ENCODE peak calls at places on chromosomes 5 and 9, in seven cellular contexts. One of them, this sample, is unnamed.

GRCh38 chr5:128765448-128766061 is 199.7 kb upstream of the SLC27A6 start:
- DNase-seq in CD4-positive, alpha-beta T cell: no peak
- DNase-seq in stomach: no peak
- DNase-seq in heart left ventricle: no peak
- DNase-seq in AG04450: no peak
- DNase-seq in body of pancreas: no peak
- DNase-seq in caudate nucleus: no peak
- DNase-seq in this sample: no peak

GRCh38 chr5:179162351-179163235 is 102.4 kb downstream of the ZNF354C start:
- DNase-seq in heart left ventricle: peak
- DNase-seq in AG04450: no peak
- DNase-seq in body of pancreas: no peak
- DNase-seq in caudate nucleus: no peak
- DNase-seq in stomach: no peak
- DNase-seq in CD4-positive, alpha-beta T cell: no peak
- DNase-seq in this sample: no peak

GRCh38 chr5:141634720-141635119 is 1.9 kb downstream of the HDAC3 start:
- DNase-seq in caudate nucleus: no peak
- DNase-seq in heart left ventricle: no peak
- DNase-seq in body of pancreas: no peak
- DNase-seq in CD4-positive, alpha-beta T cell: no peak
- DNase-seq in AG04450: no peak
- DNase-seq in stomach: no peak
- DNase-seq in this sample: no peak

GRCh38 chr5:62691946-62692345 is 113.3 kb downstream of the LRRC70 start:
- DNase-seq in caudate nucleus: no peak
- DNase-seq in AG04450: no peak
- DNase-seq in stomach: no peak
- DNase-seq in CD4-positive, alpha-beta T cell: no peak
- DNase-seq in body of pancreas: no peak
- DNase-seq in heart left ventricle: no peak
- DNase-seq in this sample: no peak

GRCh38 chr9:92147030-92147853 is 32.0 kb upstream of the SPTLC1 start:
- DNase-seq in caudate nucleus: no peak
- DNase-seq in CD4-positive, alpha-beta T cell: no peak
- DNase-seq in heart left ventricle: peak
- DNase-seq in body of pancreas: peak
- DNase-seq in stomach: no peak
- DNase-seq in AG04450: peak
- DNase-seq in this sample: no peak

GRCh38 chr9:98351370-98351769 is 95.9 kb upstream of the TBC1D2 start:
- DNase-seq in stomach: no peak
- DNase-seq in body of pancreas: no peak
- DNase-seq in CD4-positive, alpha-beta T cell: no peak
- DNase-seq in caudate nucleus: no peak
- DNase-seq in AG04450: no peak
- DNase-seq in heart left ventricle: no peak
- DNase-seq in this sample: no peak

GRCh38 chr9:82247318-82247717 is 258.7 kb downstream of the SPATA31D1 start:
- DNase-seq in AG04450: no peak
- DNase-seq in stomach: no peak
- DNase-seq in body of pancreas: peak
- DNase-seq in heart left ventricle: no peak
- DNase-seq in CD4-positive, alpha-beta T cell: no peak
- DNase-seq in caudate nucleus: no peak
- DNase-seq in this sample: no peak

GRCh38 chr5:116672203-116672602 is 97.6 kb upstream of the SEMA6A start:
- DNase-seq in body of pancreas: no peak
- DNase-seq in caudate nucleus: no peak
- DNase-seq in heart left ventricle: no peak
- DNase-seq in AG04450: no peak
- DNase-seq in stomach: no peak
- DNase-seq in CD4-positive, alpha-beta T cell: no peak
- DNase-seq in this sample: no peak

GRCh38 chr5:133596049-133596448 is 16.3 kb downstream of the FSTL4 start:
- DNase-seq in heart left ventricle: no peak
- DNase-seq in caudate nucleus: no peak
- DNase-seq in AG04450: no peak
- DNase-seq in body of pancreas: no peak
- DNase-seq in stomach: no peak
- DNase-seq in CD4-positive, alpha-beta T cell: no peak
- DNase-seq in this sample: no peak

GRCh38 chr5:137629646-137630045 is 106.2 kb downstream of the KLHL3 start:
- DNase-seq in AG04450: no peak
- DNase-seq in caudate nucleus: no peak
- DNase-seq in body of pancreas: no peak
- DNase-seq in CD4-positive, alpha-beta T cell: no peak
- DNase-seq in heart left ventricle: no peak
- DNase-seq in stomach: no peak
- DNase-seq in this sample: no peak

GRCh38 chr5:141714542-141715303 is 32.7 kb upstream of the ARAP3 start:
- DNase-seq in body of pancreas: no peak
- DNase-seq in AG04450: no peak
- DNase-seq in CD4-positive, alpha-beta T cell: no peak
- DNase-seq in caudate nucleus: no peak
- DNase-seq in heart left ventricle: no peak
- DNase-seq in stomach: no peak
- DNase-seq in this sample: no peak

GRCh38 chr5:139689631-139690384 is 41.7 kb downstream of the CXXC5 start:
- DNase-seq in body of pancreas: peak
- DNase-seq in stomach: peak
- DNase-seq in CD4-positive, alpha-beta T cell: no peak
- DNase-seq in heart left ventricle: no peak
- DNase-seq in caudate nucleus: no peak
- DNase-seq in AG04450: no peak
- DNase-seq in this sample: no peak

GRCh38 chr9:88060746-88061145 is 77.5 kb downstream of the SPATA31C2 start:
- DNase-seq in body of pancreas: no peak
- DNase-seq in stomach: no peak
- DNase-seq in heart left ventricle: no peak
- DNase-seq in AG04450: no peak
- DNase-seq in caudate nucleus: no peak
- DNase-seq in CD4-positive, alpha-beta T cell: no peak
- DNase-seq in this sample: no peak

GRCh38 chr5:109876941-109877669 is 187.4 kb downstream of the MAN2A1 start:
- DNase-seq in body of pancreas: no peak
- DNase-seq in AG04450: no peak
- DNase-seq in stomach: no peak
- DNase-seq in CD4-positive, alpha-beta T cell: no peak
- DNase-seq in heart left ventricle: no peak
- DNase-seq in caudate nucleus: no peak
- DNase-seq in this sample: no peak

GRCh38 chr5:168988699-168989098 is 312.2 kb downstream of the SLIT3 start:
- DNase-seq in CD4-positive, alpha-beta T cell: no peak
- DNase-seq in AG04450: no peak
- DNase-seq in body of pancreas: no peak
- DNase-seq in stomach: no peak
- DNase-seq in heart left ventricle: no peak
- DNase-seq in caudate nucleus: no peak
- DNase-seq in this sample: no peak

GRCh38 chr5:143533978-143534763 is 130.7 kb upstream of the NR3C1 start:
- DNase-seq in body of pancreas: peak
- DNase-seq in stomach: no peak
- DNase-seq in AG04450: no peak
- DNase-seq in caudate nucleus: no peak
- DNase-seq in heart left ventricle: peak
- DNase-seq in CD4-positive, alpha-beta T cell: no peak
- DNase-seq in this sample: no peak

GRCh38 chr9:90502134-90502533 is 140.5 kb downstream of the DIRAS2 start:
- DNase-seq in CD4-positive, alpha-beta T cell: no peak
- DNase-seq in AG04450: no peak
- DNase-seq in stomach: no peak
- DNase-seq in heart left ventricle: no peak
- DNase-seq in caudate nucleus: no peak
- DNase-seq in body of pancreas: no peak
- DNase-seq in this sample: no peak

GRCh38 chr9:119588874-119589560 is 219.8 kb upstream of the BRINP1 start:
- DNase-seq in body of pancreas: no peak
- DNase-seq in CD4-positive, alpha-beta T cell: no peak
- DNase-seq in caudate nucleus: no peak
- DNase-seq in heart left ventricle: no peak
- DNase-seq in AG04450: no peak
- DNase-seq in stomach: no peak
- DNase-seq in this sample: no peak

GRCh38 chr5:59143926-59144333 is 561.1 kb downstream of the RAB3C start:
- DNase-seq in CD4-positive, alpha-beta T cell: no peak
- DNase-seq in AG04450: no peak
- DNase-seq in heart left ventricle: no peak
- DNase-seq in stomach: no peak
- DNase-seq in body of pancreas: no peak
- DNase-seq in caudate nucleus: no peak
- DNase-seq in this sample: no peak

GRCh38 chr9:18706648-18707047 is 232.7 kb downstream of the ADAMTSL1 start:
- DNase-seq in body of pancreas: no peak
- DNase-seq in AG04450: no peak
- DNase-seq in caudate nucleus: no peak
- DNase-seq in stomach: no peak
- DNase-seq in heart left ventricle: no peak
- DNase-seq in CD4-positive, alpha-beta T cell: no peak
- DNase-seq in this sample: no peak

GRCh38 chr9:127397722-127398647 is 1.0 kb downstream of the SLC2A8 start:
- DNase-seq in heart left ventricle: peak
- DNase-seq in body of pancreas: peak
- DNase-seq in stomach: peak
- DNase-seq in CD4-positive, alpha-beta T cell: no peak
- DNase-seq in AG04450: no peak
- DNase-seq in caudate nucleus: peak
- DNase-seq in this sample: peak

GRCh38 chr9:78239506-78239905 is 3.6 kb downstream of the CEP78 start:
- DNase-seq in body of pancreas: peak
- DNase-seq in AG04450: no peak
- DNase-seq in stomach: peak
- DNase-seq in caudate nucleus: no peak
- DNase-seq in heart left ventricle: no peak
- DNase-seq in CD4-positive, alpha-beta T cell: no peak
- DNase-seq in this sample: no peak

GRCh38 chr5:142202282-142202681 is 93.7 kb downstream of the NDFIP1 start:
- DNase-seq in stomach: no peak
- DNase-seq in AG04450: no peak
- DNase-seq in body of pancreas: no peak
- DNase-seq in CD4-positive, alpha-beta T cell: no peak
- DNase-seq in heart left ventricle: no peak
- DNase-seq in caudate nucleus: no peak
- DNase-seq in this sample: no peak

GRCh38 chr9:4657426-4658159 is 4.5 kb upstream of the PLPP6 start:
- DNase-seq in body of pancreas: peak
- DNase-seq in CD4-positive, alpha-beta T cell: no peak
- DNase-seq in stomach: peak
- DNase-seq in AG04450: no peak
- DNase-seq in caudate nucleus: no peak
- DNase-seq in heart left ventricle: no peak
- DNase-seq in this sample: no peak

GRCh38 chr9:4663956-4664355 is 1.9 kb downstream of the PLPP6 start:
- DNase-seq in CD4-positive, alpha-beta T cell: no peak
- DNase-seq in body of pancreas: no peak
- DNase-seq in caudate nucleus: no peak
- DNase-seq in heart left ventricle: no peak
- DNase-seq in stomach: no peak
- DNase-seq in AG04450: no peak
- DNase-seq in this sample: no peak

GRCh38 chr9:4662989-4663792 is 1.1 kb downstream of the PLPP6 start:
- DNase-seq in caudate nucleus: no peak
- DNase-seq in AG04450: no peak
- DNase-seq in heart left ventricle: peak
- DNase-seq in body of pancreas: peak
- DNase-seq in CD4-positive, alpha-beta T cell: no peak
- DNase-seq in stomach: no peak
- DNase-seq in this sample: no peak

GRCh38 chr9:4662108-4662988 is at the start of gene PLPP6:
- DNase-seq in stomach: peak
- DNase-seq in heart left ventricle: peak
- DNase-seq in caudate nucleus: peak
- DNase-seq in CD4-positive, alpha-beta T cell: peak
- DNase-seq in AG04450: no peak
- DNase-seq in body of pancreas: peak
- DNase-seq in this sample: peak

GRCh38 chr9:4661165-4662095 is 664 bp upstream of the PLPP6 start:
- DNase-seq in heart left ventricle: no peak
- DNase-seq in CD4-positive, alpha-beta T cell: no peak
- DNase-seq in body of pancreas: no peak
- DNase-seq in caudate nucleus: no peak
- DNase-seq in stomach: no peak
- DNase-seq in AG04450: no peak
- DNase-seq in this sample: no peak
- H3K27ac ChIP-seq in heart left ventricle: peak
- H3K27ac ChIP-seq in CD4-positive, alpha-beta T cell: peak
- H3K27ac ChIP-seq in body of pancreas: peak
- H3K27ac ChIP-seq in caudate nucleus: peak
- H3K27ac ChIP-seq in stomach: peak
- H3K27ac ChIP-seq in AG04450: no peak
- H3K27ac ChIP-seq in this sample: peak

GRCh38 chr5:74866653-74867162 is 521 bp upstream of the FAM169A start:
- DNase-seq in AG04450: no peak
- DNase-seq in body of pancreas: no peak
- DNase-seq in caudate nucleus: peak
- DNase-seq in CD4-positive, alpha-beta T cell: no peak
- DNase-seq in heart left ventricle: no peak
- DNase-seq in stomach: no peak
- DNase-seq in this sample: no peak
- H3K27ac ChIP-seq in AG04450: no peak
- H3K27ac ChIP-seq in body of pancreas: peak
- H3K27ac ChIP-seq in caudate nucleus: peak
- H3K27ac ChIP-seq in CD4-positive, alpha-beta T cell: no peak
- H3K27ac ChIP-seq in heart left ventricle: no peak
- H3K27ac ChIP-seq in stomach: no peak
- H3K27ac ChIP-seq in this sample: peak

GRCh38 chr5:8341416-8341815 is 472.5 kb downstream of the MTRR start:
- DNase-seq in CD4-positive, alpha-beta T cell: no peak
- DNase-seq in stomach: no peak
- DNase-seq in caudate nucleus: no peak
- DNase-seq in body of pancreas: no peak
- DNase-seq in heart left ventricle: no peak
- DNase-seq in AG04450: no peak
- DNase-seq in this sample: no peak
- H3K27ac ChIP-seq in CD4-positive, alpha-beta T cell: no peak
- H3K27ac ChIP-seq in stomach: no peak
- H3K27ac ChIP-seq in caudate nucleus: no peak
- H3K27ac ChIP-seq in body of pancreas: no peak
- H3K27ac ChIP-seq in heart left ventricle: no peak
- H3K27ac ChIP-seq in AG04450: no peak
- H3K27ac ChIP-seq in this sample: no peak

DNA sequence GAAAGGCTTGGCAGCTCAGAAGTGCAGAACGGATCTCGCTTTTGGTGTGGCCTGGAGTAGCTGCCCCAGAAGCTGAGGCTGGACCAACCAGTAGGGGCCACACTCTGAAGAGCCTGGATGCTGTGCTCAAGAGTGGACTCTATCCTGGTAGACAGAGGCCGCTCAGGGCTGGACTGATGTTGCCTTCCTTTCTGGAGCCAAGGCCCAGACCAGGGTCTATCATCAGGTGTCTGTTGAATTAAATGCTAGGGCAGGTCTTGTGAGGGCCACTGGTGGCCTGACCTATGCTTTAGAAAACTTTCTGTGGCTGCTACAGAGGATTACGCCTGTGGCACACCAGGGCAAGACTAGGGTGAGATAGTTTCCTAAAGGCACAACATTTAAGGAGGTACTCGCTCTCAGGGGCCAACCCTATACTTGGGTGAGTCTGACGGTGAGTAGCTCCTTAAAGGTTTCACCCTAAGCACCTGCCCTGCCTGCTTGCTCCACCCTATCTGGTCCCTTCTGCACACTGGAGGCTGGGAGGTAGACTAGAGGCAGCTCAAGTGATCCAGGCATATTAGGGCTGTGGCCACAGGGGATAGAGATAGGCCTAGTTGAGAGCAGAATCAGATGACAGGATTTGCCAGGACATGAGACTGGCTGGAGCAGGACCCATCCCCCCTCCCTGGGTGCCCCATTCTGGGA is 9.8 kb upstream of the IRF1 start:
- DNase-seq in heart left ventricle: no peak
- DNase-seq in body of pancreas: no peak
- DNase-seq in caudate nucleus: no peak
- DNase-seq in AG04450: no peak
- DNase-seq in stomach: peak
- DNase-seq in CD4-positive, alpha-beta T cell: no peak
- DNase-seq in this sample: no peak
- H3K27ac ChIP-seq in heart left ventricle: peak
- H3K27ac ChIP-seq in body of pancreas: peak
- H3K27ac ChIP-seq in caudate nucleus: no peak
- H3K27ac ChIP-seq in AG04450: no peak
- H3K27ac ChIP-seq in stomach: peak
- H3K27ac ChIP-seq in CD4-positive, alpha-beta T cell: no peak
- H3K27ac ChIP-seq in this sample: no peak

This sample was measured in substantia nigra.